ENCODE peak calls at places on chromosomes 6 and 20, in nine cellular contexts. F is NCI-H2171; P is stimulated activated CD4-positive, alpha-beta T cell treated with anti-CD3 and anti-CD28 coated beads, Interleukin-4, amount 100 ng/mL, for 48 hours; U is hippocampal formation; D is B cell; E is esophagus squamous epithelium; I is colonic mucosa; S is activated naive CD8-positive, alpha-beta T cell treated with anti-CD3 and anti-CD28 coated beads, Interleukin-2, amount 50 U/mL, for 16 hours; J is AG20443. R is an unnamed sample.

GRCh38 chr20:25676164-25676809 is 20.4 kb downstream of the ZNF337 start:
- DNase-seq in S (no peak), P (no peak), U (no peak), D (no peak), F (no peak), E (no peak), J (peak), I (no peak), R (no peak)

GRCh38 chr20:3172933-3173581 is at the start of gene LZTS3:
- DNase-seq in F (peak), J (peak), D (peak), E (no peak), I (peak), S (peak), P (peak), U (peak), R (peak)

GRCh38 chr6:39979461-39980328 is 45.4 kb upstream of the MOCS1 start:
- DNase-seq in U (no peak), F (no peak), E (no peak), J (no peak), I (no peak), D (no peak), P (no peak), S (no peak), R (no peak)

GRCh38 chr20:33555755-33556154 is 65.9 kb downstream of the CBFA2T2 start:
- DNase-seq in D (no peak), F (no peak), P (no peak), E (no peak), J (no peak), I (no peak), S (no peak), U (no peak), R (no peak)

GRCh38 chr20:5509803-5510202 is 193.0 kb upstream of the PROKR2 start:
- DNase-seq in D (no peak), E (no peak), I (no peak), P (no peak), U (no peak), J (no peak), F (no peak), S (no peak), R (no peak)

GRCh38 chr6:109060585-109060984 is 34.1 kb downstream of the SESN1 start:
- DNase-seq in S (no peak), I (no peak), J (no peak), P (no peak), E (no peak), F (no peak), U (no peak), D (no peak), R (no peak)

GRCh38 chr20:63740070-63740500 is 509 bp downstream of the SLC2A4RG start:
- DNase-seq in P (no peak), I (peak), F (peak), D (peak), E (no peak), J (peak), S (no peak), U (no peak), R (no peak)

GRCh38 chr6:17501982-17502704 is 98.0 kb upstream of the FAM8A1 start:
- DNase-seq in U (no peak), I (no peak), S (no peak), D (no peak), J (no peak), P (no peak), E (no peak), F (no peak), R (no peak)

GRCh38 chr6:44003345-44004061 is 123.7 kb downstream of the MRPL14 start:
- DNase-seq in S (no peak), E (no peak), P (no peak), I (no peak), J (no peak), U (no peak), F (no peak), D (peak), R (no peak)

GRCh38 chr6:112636650-112637260 is 289.6 kb downstream of the RFPL4B start:
- DNase-seq in P (no peak), S (no peak), J (peak), E (no peak), F (no peak), I (no peak), D (no peak), U (no peak), R (no peak)

GRCh38 chr20:39857188-39857587 is 831.8 kb downstream of the MAFB start:
- DNase-seq in J (no peak), U (no peak), F (no peak), D (no peak), S (no peak), E (no peak), I (no peak), P (no peak), R (no peak)

R was measured in substantia nigra.